ENCODE peak calls at places on chromosome 20, in four cellular contexts. Y is fibroblast of the conjunctiva, G is hippocampal formation, Q is SK-N-DZ. P is an unnamed sample.

GRCh38 chr20:50834599-50835005 is 39.7 kb downstream of the BCAS4 start:
- DNase-seq in Y (peak), G (no peak), Q (no peak), P (no peak)

GRCh38 chr20:62624325-62624690 is 18.0 kb upstream of the SLCO4A1 start:
- DNase-seq in Y (no peak), G (no peak), Q (no peak), P (no peak)

GRCh38 chr20:25859649-25860530 is 163.2 kb upstream of the ZNF337 start:
- DNase-seq in Y (no peak), G (peak), Q (peak), P (no peak)

GRCh38 chr20:2394411-2395055 is 13.8 kb downstream of the TGM6 start:
- DNase-seq in Y (no peak), G (no peak), Q (no peak), P (no peak)

GRCh38 chr20:46681032-46681854 is 8.0 kb downstream of the TP53RK start:
- DNase-seq in Y (peak), G (peak), Q (peak), P (peak)

GRCh38 chr20:33788351-33789049 is 22.6 kb upstream of the CHMP4B start:
- DNase-seq in Y (no peak), G (no peak), Q (no peak), P (no peak)

GRCh38 chr20:62704341-62704948 is 4.2 kb upstream of the NTSR1 start:
- DNase-seq in Y (peak), G (peak), Q (peak), P (peak)

GRCh38 chr20:35626386-35627001 is 10.9 kb downstream of the SPAG4 start:
- DNase-seq in Y (no peak), G (no peak), Q (no peak), P (no peak)

GRCh38 chr20:667351-668034 is 8.1 kb downstream of the SCRT2 start:
- DNase-seq in Y (no peak), G (no peak), Q (no peak), P (peak)

GRCh38 chr20:5630071-5630470 is 120.1 kb upstream of the SHLD1 start:
- DNase-seq in Y (no peak), G (no peak), Q (no peak), P (no peak)